ENCODE peak calls at places on chromosome 21, in six cellular contexts. One of them, this sample, is unnamed.

GRCh38 chr21:31162827-31163226 is 124.6 kb upstream of the KRTAP19-8 start:
- DNase-seq in AG09319: no peak
- DNase-seq in kidney tubule cell: peak
- DNase-seq in EH: peak
- DNase-seq in hepatic stellate cell: no peak
- DNase-seq in stimulated activated CD8-positive, alpha-beta memory T cell treated with anti-CD3 and anti-CD28 coated beads, Interleukin-2, amount 100 ng/mL, for 48 hours: no peak
- DNase-seq in this sample: peak

GRCh38 chr21:43340491-43341348 is 86.2 kb downstream of the SIK1 start:
- DNase-seq in AG09319: no peak
- DNase-seq in kidney tubule cell: peak
- DNase-seq in EH: peak
- DNase-seq in hepatic stellate cell: peak
- DNase-seq in stimulated activated CD8-positive, alpha-beta memory T cell treated with anti-CD3 and anti-CD28 coated beads, Interleukin-2, amount 100 ng/mL, for 48 hours: no peak
- DNase-seq in this sample: peak

GRCh38 chr21:34986561-34987533 is 62.3 kb downstream of the RUNX1 start:
- DNase-seq in AG09319: no peak
- DNase-seq in kidney tubule cell: peak
- DNase-seq in EH: peak
- DNase-seq in hepatic stellate cell: peak
- DNase-seq in stimulated activated CD8-positive, alpha-beta memory T cell treated with anti-CD3 and anti-CD28 coated beads, Interleukin-2, amount 100 ng/mL, for 48 hours: peak
- DNase-seq in this sample: peak

GRCh38 chr21:33199516-33200217 is 30.1 kb upstream of the IFNAR2 start:
- DNase-seq in AG09319: peak
- DNase-seq in kidney tubule cell: peak
- DNase-seq in EH: peak
- DNase-seq in hepatic stellate cell: peak
- DNase-seq in stimulated activated CD8-positive, alpha-beta memory T cell treated with anti-CD3 and anti-CD28 coated beads, Interleukin-2, amount 100 ng/mL, for 48 hours: peak
- DNase-seq in this sample: peak

GRCh38 chr21:46100426-46100825 is 2.5 kb downstream of the COL6A2 start:
- DNase-seq in AG09319: no peak
- DNase-seq in kidney tubule cell: no peak
- DNase-seq in EH: peak
- DNase-seq in hepatic stellate cell: peak
- DNase-seq in stimulated activated CD8-positive, alpha-beta memory T cell treated with anti-CD3 and anti-CD28 coated beads, Interleukin-2, amount 100 ng/mL, for 48 hours: no peak
- DNase-seq in this sample: peak

GRCh38 chr21:41953831-41954653 is at the start of gene C2CD2:
- DNase-seq in AG09319: no peak
- DNase-seq in kidney tubule cell: peak
- DNase-seq in EH: peak
- DNase-seq in hepatic stellate cell: peak
- DNase-seq in stimulated activated CD8-positive, alpha-beta memory T cell treated with anti-CD3 and anti-CD28 coated beads, Interleukin-2, amount 100 ng/mL, for 48 hours: peak
- DNase-seq in this sample: peak

GRCh38 chr21:38171723-38172344 is 85.0 kb upstream of the KCNJ15 start:
- DNase-seq in AG09319: no peak
- DNase-seq in kidney tubule cell: peak
- DNase-seq in EH: peak
- DNase-seq in hepatic stellate cell: peak
- DNase-seq in stimulated activated CD8-positive, alpha-beta memory T cell treated with anti-CD3 and anti-CD28 coated beads, Interleukin-2, amount 100 ng/mL, for 48 hours: no peak
- DNase-seq in this sample: peak

GRCh38 chr21:41897047-41897669 is 18.0 kb upstream of the PRDM15 start:
- DNase-seq in AG09319: no peak
- DNase-seq in kidney tubule cell: no peak
- DNase-seq in EH: no peak
- DNase-seq in hepatic stellate cell: no peak
- DNase-seq in stimulated activated CD8-positive, alpha-beta memory T cell treated with anti-CD3 and anti-CD28 coated beads, Interleukin-2, amount 100 ng/mL, for 48 hours: no peak
- DNase-seq in this sample: no peak

GRCh38 chr21:14995695-14996490 is 68.9 kb downstream of the NRIP1 start:
- DNase-seq in AG09319: no peak
- DNase-seq in kidney tubule cell: peak
- DNase-seq in EH: peak
- DNase-seq in hepatic stellate cell: no peak
- DNase-seq in stimulated activated CD8-positive, alpha-beta memory T cell treated with anti-CD3 and anti-CD28 coated beads, Interleukin-2, amount 100 ng/mL, for 48 hours: no peak
- DNase-seq in this sample: peak

GRCh38 chr21:42544544-42544943 is 30.9 kb downstream of the SLC37A1 start:
- DNase-seq in AG09319: no peak
- DNase-seq in kidney tubule cell: no peak
- DNase-seq in EH: no peak
- DNase-seq in hepatic stellate cell: no peak
- DNase-seq in stimulated activated CD8-positive, alpha-beta memory T cell treated with anti-CD3 and anti-CD28 coated beads, Interleukin-2, amount 100 ng/mL, for 48 hours: no peak
- DNase-seq in this sample: no peak

GRCh38 chr21:42566524-42567180 is 53.0 kb downstream of the SLC37A1 start:
- DNase-seq in AG09319: no peak
- DNase-seq in kidney tubule cell: no peak
- DNase-seq in EH: no peak
- DNase-seq in hepatic stellate cell: no peak
- DNase-seq in stimulated activated CD8-positive, alpha-beta memory T cell treated with anti-CD3 and anti-CD28 coated beads, Interleukin-2, amount 100 ng/mL, for 48 hours: no peak
- DNase-seq in this sample: no peak

GRCh38 chr21:28805885-28806284 is 186.8 kb downstream of the LTN1 start:
- DNase-seq in AG09319: peak
- DNase-seq in kidney tubule cell: no peak
- DNase-seq in EH: peak
- DNase-seq in hepatic stellate cell: peak
- DNase-seq in stimulated activated CD8-positive, alpha-beta memory T cell treated with anti-CD3 and anti-CD28 coated beads, Interleukin-2, amount 100 ng/mL, for 48 hours: no peak
- DNase-seq in this sample: peak

GRCh38 chr21:42191978-42192595 is 26.9 kb upstream of the ABCG1 start:
- DNase-seq in AG09319: no peak
- DNase-seq in kidney tubule cell: no peak
- DNase-seq in EH: no peak
- DNase-seq in hepatic stellate cell: no peak
- DNase-seq in stimulated activated CD8-positive, alpha-beta memory T cell treated with anti-CD3 and anti-CD28 coated beads, Interleukin-2, amount 100 ng/mL, for 48 hours: no peak
- DNase-seq in this sample: no peak

GRCh38 chr21:38325761-38326420 is 69.1 kb downstream of the KCNJ15 start:
- DNase-seq in AG09319: no peak
- DNase-seq in kidney tubule cell: no peak
- DNase-seq in EH: no peak
- DNase-seq in hepatic stellate cell: no peak
- DNase-seq in stimulated activated CD8-positive, alpha-beta memory T cell treated with anti-CD3 and anti-CD28 coated beads, Interleukin-2, amount 100 ng/mL, for 48 hours: no peak
- DNase-seq in this sample: no peak

GRCh38 chr21:38819719-38820147 is 14.0 kb downstream of the ETS2 start:
- DNase-seq in AG09319: no peak
- DNase-seq in kidney tubule cell: peak
- DNase-seq in EH: peak
- DNase-seq in hepatic stellate cell: peak
- DNase-seq in stimulated activated CD8-positive, alpha-beta memory T cell treated with anti-CD3 and anti-CD28 coated beads, Interleukin-2, amount 100 ng/mL, for 48 hours: no peak
- DNase-seq in this sample: peak

GRCh38 chr21:42853621-42854020 is 25.7 kb downstream of the WDR4 start:
- DNase-seq in AG09319: no peak
- DNase-seq in kidney tubule cell: no peak
- DNase-seq in EH: no peak
- DNase-seq in hepatic stellate cell: no peak
- DNase-seq in stimulated activated CD8-positive, alpha-beta memory T cell treated with anti-CD3 and anti-CD28 coated beads, Interleukin-2, amount 100 ng/mL, for 48 hours: no peak
- DNase-seq in this sample: no peak